ENCODE peak calls at places on chromosomes 2 and 18, in nine cellular contexts. K is breast epithelium, A is stomach, F is OCI-LY7, Y is GM23248, X is fibroblast of lung, S is neuronal stem cell, E is Peyer's patch, H is tibial artery. Z is an unnamed sample.

GRCh38 chr2:150339951-150340350 is 147.5 kb downstream of the RND3 start:
- DNase-seq in X (peak; percentile 38), F (no peak), E (no peak), S (no peak), H (no peak), Y (peak; percentile 40), K (no peak), A (no peak), Z (no peak)

GRCh38 chr18:73945130-73945792 is 202.4 kb downstream of the FBXO15 start:
- DNase-seq in K (no peak), F (no peak), E (no peak), X (peak; percentile 63), S (no peak), A (no peak), Y (peak; percentile 23), H (no peak), Z (no peak)

GRCh38 chr18:24271381-24272331 is 126.0 kb downstream of the OSBPL1A start:
- DNase-seq in S (peak; percentile 71), H (peak; percentile 88), Y (peak; percentile 85), A (peak; percentile 74), K (peak; percentile 69), F (no peak), X (peak; percentile 84), E (no peak), Z (peak; percentile 78)

GRCh38 chr2:236705295-236706114 is 135.9 kb downstream of the ACKR3 start:
- DNase-seq in E (no peak), Y (peak; percentile 74), K (no peak), X (no peak), F (no peak), S (no peak), H (peak; percentile 65), A (no peak), Z (no peak)

GRCh38 chr2:189143930-189144329 is 35.6 kb downstream of the COL5A2 start:
- DNase-seq in K (no peak), A (no peak), E (no peak), X (peak; percentile 68), Y (peak; percentile 83), H (no peak), S (no peak), F (no peak), Z (no peak)

GRCh38 chr2:175039490-175039889 is 34.3 kb upstream of the CHN1 start:
- DNase-seq in F (no peak), H (no peak), Y (no peak), A (no peak), E (no peak), S (no peak), K (no peak), X (no peak), Z (no peak)

GRCh38 chr2:236180831-236181453 is 12.8 kb upstream of the GBX2 start:
- DNase-seq in Y (peak; percentile 65), F (peak; percentile 45), K (no peak), A (peak; percentile 50), E (no peak), H (peak; percentile 67), S (peak; percentile 72), X (peak; percentile 62), Z (peak; percentile 40)

GRCh38 chr2:222518570-222519381 is 94.4 kb downstream of the SGPP2 start:
- DNase-seq in A (peak; percentile 28), X (peak; percentile 77), S (no peak), E (no peak), Y (peak; percentile 75), F (no peak), H (no peak), K (no peak), Z (peak; percentile 92)

GRCh38 chr2:128439231-128440086 is 120.8 kb upstream of the HS6ST1 start:
- DNase-seq in Y (no peak), F (no peak), H (peak; percentile 54), K (no peak), X (no peak), A (peak; percentile 17), E (no peak), S (no peak), Z (no peak)

GRCh38 chr2:144523606-144524131 is 3.8 kb upstream of the ZEB2 start:
- DNase-seq in K (no peak), Y (peak; percentile 51), S (no peak), X (no peak), H (peak; percentile 69), F (no peak), E (no peak), A (no peak), Z (no peak)

GRCh38 chr2:213451542-213452256 is 167.4 kb downstream of the SPAG16 start:
- DNase-seq in S (peak; percentile 38), X (no peak), A (peak; percentile 62), E (no peak), H (no peak), Y (no peak), K (no peak), F (no peak), Z (peak; percentile 86)

GRCh38 chr2:130808482-130809268 is 28.0 kb upstream of the ARHGEF4 start:
- DNase-seq in S (no peak), F (no peak), K (no peak), A (no peak), H (no peak), Y (no peak), X (peak; percentile 27), E (no peak), Z (no peak)

GRCh38 chr2:22999951-23000350 is 385.0 kb upstream of the KLHL29 start:
- DNase-seq in Y (peak; percentile 35), X (no peak), K (no peak), S (no peak), H (no peak), E (no peak), A (no peak), F (no peak), Z (no peak)

GRCh38 chr2:199379251-199379650 is 78.5 kb downstream of the SATB2 start:
- DNase-seq in X (peak; percentile 66), Y (peak; percentile 42), S (no peak), A (no peak), H (no peak), K (no peak), F (no peak), E (no peak), Z (no peak)

GRCh38 chr2:40471868-40472267 is 20.0 kb upstream of the SLC8A1 start:
- DNase-seq in Y (no peak), H (no peak), F (no peak), X (no peak), S (no peak), E (no peak), A (no peak), K (no peak), Z (no peak)

GRCh38 chr2:80549901-80550300 is 245.3 kb upstream of the LRRTM1 start:
- DNase-seq in S (no peak), F (no peak), A (no peak), X (no peak), E (no peak), Y (no peak), H (no peak), K (no peak), Z (no peak)

DNA sequence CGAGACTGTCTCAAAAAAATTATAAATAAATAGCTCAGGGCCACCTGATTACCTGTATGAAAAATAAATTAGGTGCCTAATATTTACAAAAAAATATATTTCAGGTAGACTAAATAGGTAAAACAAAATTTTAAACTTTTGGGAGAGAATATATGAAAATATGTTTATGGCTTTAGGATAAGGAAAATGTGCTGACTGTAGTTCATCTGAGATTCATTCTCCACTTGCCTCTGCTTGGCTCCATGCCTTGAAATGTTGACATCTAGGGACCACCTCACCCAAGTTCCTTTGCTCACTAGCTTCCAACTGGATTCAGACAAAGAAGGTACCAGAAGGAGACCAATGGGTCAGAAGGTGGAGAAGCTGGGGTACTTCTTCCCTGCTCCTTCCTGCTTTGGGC is 9.7 kb upstream of the SERTAD2 start:
- DNase-seq in F (no peak), X (no peak), Y (no peak), A (no peak), K (no peak), H (no peak), S (no peak), E (no peak), Z (no peak)
- H3K27ac ChIP-seq in F (peak overlapping the region; percentile 95), X (no peak overlapping the region), Y (no peak overlapping the region), A (no peak overlapping the region), K (no peak overlapping the region), H (no peak overlapping the region), S (no peak overlapping the region), E (no peak overlapping the region), Z (no peak overlapping the region)

DNA sequence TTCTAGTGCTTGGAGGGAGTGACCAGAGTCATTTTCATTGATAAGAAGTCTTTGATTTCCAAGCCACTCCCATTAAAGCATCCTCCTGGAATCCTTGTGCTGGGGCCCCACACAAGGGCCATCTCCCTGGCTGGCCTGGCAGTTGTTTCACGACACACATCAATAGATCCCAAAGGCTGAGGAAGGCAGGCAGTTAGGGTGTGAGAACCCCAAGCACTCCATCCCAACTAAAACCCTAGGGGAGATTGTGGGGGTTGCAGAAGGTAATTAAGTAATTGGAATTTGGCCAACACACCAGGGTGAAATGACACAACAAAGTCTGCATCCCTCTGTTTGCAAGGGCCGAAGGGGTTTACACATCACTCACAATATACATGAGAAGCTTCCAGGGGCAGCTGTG is 578.1 kb upstream of the SYT4 start:
- DNase-seq in Y (no peak), A (no peak), X (no peak), S (no peak), K (no peak), E (no peak), F (no peak), H (no peak), Z (no peak)
- H3K4me1 ChIP-seq in Y (no peaks in the 10 kb centered on the region), A (no peaks in the 10 kb centered on the region), X (no peaks in the 10 kb centered on the region), S (peaks cover 4% of the 10 kb centered on the region), K (no peaks in the 10 kb centered on the region), E (no peaks in the 10 kb centered on the region), F (no peaks in the 10 kb centered on the region), H (no peaks in the 10 kb centered on the region), Z (no peaks in the 10 kb centered on the region)

GRCh38 chr2:112084689-112085381 is 29.8 kb downstream of the TMEM87B start:
- DNase-seq in A (no peak), E (no peak), H (no peak), F (no peak), X (no peak), S (no peak), K (no peak), Y (no peak), Z (no peak)
- H3K27ac ChIP-seq in A (no peak overlapping the region), E (no peak overlapping the region), H (no peak overlapping the region), F (no peak overlapping the region), X (no peak overlapping the region), S (no peak overlapping the region), K (no peak overlapping the region), Y (no peak overlapping the region), Z (no peak overlapping the region)

GRCh38 chr2:20618468-20618885 is 32.4 kb downstream of the HS1BP3 start:
- DNase-seq in K (peak; percentile 51), X (no peak), S (no peak), F (no peak), H (peak; percentile 95), Y (peak; percentile 59), E (no peak), A (peak; percentile 25), Z (no peak)

GRCh38 chr2:20617892-20618467 is 32.9 kb downstream of the HS1BP3 start:
- DNase-seq in K (peak; percentile 95), Y (peak; percentile 99), H (peak; percentile 100), F (no peak), X (peak; percentile 97), E (peak; percentile 56), A (peak; percentile 98), S (no peak), Z (peak; percentile 61)

GRCh38 chr2:20615466-20616241 is 35.2 kb downstream of the HS1BP3 start:
- DNase-seq in F (no peak), S (no peak), E (no peak), H (peak; percentile 69), Y (no peak), A (peak; percentile 25), K (peak; percentile 47), X (no peak), Z (no peak)

GRCh38 chr2:20616341-20616871 is 34.5 kb downstream of the HS1BP3 start:
- DNase-seq in F (no peak), A (peak; percentile 18), K (peak; percentile 39), H (peak; percentile 67), Y (no peak), X (no peak), S (no peak), E (no peak), Z (no peak)

GRCh38 chr2:20617081-20617575 is 33.8 kb downstream of the HS1BP3 start:
- DNase-seq in X (no peak), H (peak; percentile 89), A (peak; percentile 67), K (peak; percentile 61), Y (no peak), S (no peak), E (no peak), F (no peak), Z (no peak)
- H3K4me1 ChIP-seq in X (peaks cover 30% of the 10 kb centered on the region), H (peaks cover 16% of the 10 kb centered on the region), A (peaks cover 75% of the 10 kb centered on the region), K (peaks cover 44% of the 10 kb centered on the region), Y (peaks cover 14% of the 10 kb centered on the region), S (peaks cover 36% of the 10 kb centered on the region), E (no peaks in the 10 kb centered on the region), F (peaks cover 6% of the 10 kb centered on the region), Z (no peaks in the 10 kb centered on the region)